ENCODE peak calls at places on chromosomes 16 and 17, in eight cellular contexts. P is A673, K is NCI-H1092, B is neural crest cell, G is adrenal gland, M is neural progenitor cell, S is ovary, T is Daoy. O is an unnamed sample.

GRCh38 chr16:29821663-29822115 is 1.4 kb downstream of the MVP start:
- DNase-seq in P (no peak), K (no peak), B (no peak), G (no peak), M (no peak), S (peak; percentile 65), T (peak; percentile 83), O (no peak)

GRCh38 chr16:30551781-30552180 is 6.4 kb downstream of the ZNF764 start:
- DNase-seq in P (no peak), K (no peak), B (no peak), G (no peak), M (no peak), S (no peak), T (no peak), O (no peak)

GRCh38 chr17:45818041-45818440 is 26.6 kb upstream of the SPPL2C start:
- DNase-seq in P (no peak), K (no peak), B (no peak), G (no peak), M (no peak), S (no peak), T (no peak), O (no peak)

GRCh38 chr16:349211-349610 is 3.3 kb downstream of the AXIN1 start:
- DNase-seq in P (no peak), K (no peak), B (no peak), G (no peak), M (peak; percentile 0), S (no peak), T (no peak), O (no peak)

GRCh38 chr16:47493358-47494337 is 32.5 kb downstream of the PHKB start:
- DNase-seq in P (no peak), K (no peak), B (no peak), G (no peak), M (no peak), S (no peak), T (no peak), O (no peak)

GRCh38 chr16:83882118-83882879 is 16.6 kb upstream of the MLYCD start:
- DNase-seq in P (no peak), K (no peak), B (no peak), G (no peak), M (peak; percentile 59), S (no peak), T (no peak), O (no peak)

GRCh38 chr16:12881182-12881581 is 20.2 kb upstream of the SHISA9 start:
- DNase-seq in P (no peak), K (no peak), B (no peak), G (no peak), M (no peak), S (no peak), T (no peak), O (no peak)

GRCh38 chr17:82892869-82893565 is 53.2 kb upstream of the ZNF750 start:
- DNase-seq in P (no peak), K (no peak), B (no peak), G (no peak), M (no peak), S (no peak), T (no peak), O (no peak)

GRCh38 chr16:1981398-1981836 is at the start of gene NOXO1:
- DNase-seq in P (peak; percentile 62), K (no peak), B (no peak), G (no peak), M (no peak), S (no peak), T (no peak), O (no peak)

GRCh38 chr16:87956771-87957279 is 5.6 kb downstream of the BANP start:
- DNase-seq in P (peak; percentile 82), K (no peak), B (peak; percentile 11), G (no peak), M (no peak), S (no peak), T (no peak), O (no peak)